ENCODE peak calls at places on chromosomes 2 and 18, in seven cellular contexts. One of them, this sample, is unnamed.
A peak's percentile ranks its signal among the peaks of the same experiment; 100 is the strongest.

GRCh38 chr2:142124706-142125105 is 6.1 kb downstream of the LRP1B start:
- DNase-seq in CD8-positive, alpha-beta memory T cell: no peak
- DNase-seq in cardiac muscle cell: no peak
- DNase-seq in psoas muscle: no peak
- DNase-seq in astrocyte: no peak
- DNase-seq in uterus: no peak
- DNase-seq in Panc1: no peak
- DNase-seq in this sample: no peak

GRCh38 chr2:65612654-65613053 is 180.3 kb upstream of the SPRED2 start:
- DNase-seq in astrocyte: no peak
- DNase-seq in Panc1: no peak
- DNase-seq in cardiac muscle cell: peak; percentile 37
- DNase-seq in CD8-positive, alpha-beta memory T cell: no peak
- DNase-seq in psoas muscle: no peak
- DNase-seq in uterus: no peak
- DNase-seq in this sample: no peak

GRCh38 chr2:151855111-151855510 is 26.9 kb upstream of the ARL5A start:
- DNase-seq in Panc1: no peak
- DNase-seq in cardiac muscle cell: no peak
- DNase-seq in psoas muscle: no peak
- DNase-seq in uterus: no peak
- DNase-seq in astrocyte: no peak
- DNase-seq in CD8-positive, alpha-beta memory T cell: no peak
- DNase-seq in this sample: no peak

GRCh38 chr2:218022851-218023530 is 20.2 kb upstream of the TNS1 start:
- DNase-seq in CD8-positive, alpha-beta memory T cell: no peak
- DNase-seq in astrocyte: no peak
- DNase-seq in Panc1: no peak
- DNase-seq in cardiac muscle cell: no peak
- DNase-seq in uterus: peak; percentile 12
- DNase-seq in psoas muscle: no peak
- DNase-seq in this sample: peak; percentile 28

GRCh38 chr2:111966241-111966640 is 67.8 kb downstream of the MERTK start:
- DNase-seq in cardiac muscle cell: no peak
- DNase-seq in uterus: no peak
- DNase-seq in psoas muscle: no peak
- DNase-seq in Panc1: no peak
- DNase-seq in astrocyte: no peak
- DNase-seq in CD8-positive, alpha-beta memory T cell: no peak
- DNase-seq in this sample: no peak

GRCh38 chr2:48600917-48601316 is 16.7 kb upstream of the GTF2A1L start:
- DNase-seq in cardiac muscle cell: peak; percentile 60
- DNase-seq in uterus: no peak
- DNase-seq in psoas muscle: no peak
- DNase-seq in CD8-positive, alpha-beta memory T cell: no peak
- DNase-seq in astrocyte: peak; percentile 83
- DNase-seq in Panc1: no peak
- DNase-seq in this sample: no peak

GRCh38 chr2:85784474-85784986 is 30.7 kb downstream of the ATOH8 start:
- DNase-seq in uterus: no peak
- DNase-seq in astrocyte: no peak
- DNase-seq in Panc1: no peak
- DNase-seq in CD8-positive, alpha-beta memory T cell: no peak
- DNase-seq in psoas muscle: no peak
- DNase-seq in cardiac muscle cell: no peak
- DNase-seq in this sample: peak; percentile 40

GRCh38 chr18:9550413-9550812 is 63.9 kb downstream of the PPP4R1 start:
- DNase-seq in CD8-positive, alpha-beta memory T cell: no peak
- DNase-seq in uterus: no peak
- DNase-seq in Panc1: no peak
- DNase-seq in psoas muscle: no peak
- DNase-seq in cardiac muscle cell: no peak
- DNase-seq in astrocyte: no peak
- DNase-seq in this sample: no peak

GRCh38 chr2:203396667-203397066 is 68.5 kb downstream of the ABI2 start:
- DNase-seq in uterus: no peak
- DNase-seq in psoas muscle: no peak
- DNase-seq in astrocyte: no peak
- DNase-seq in cardiac muscle cell: peak; percentile 7
- DNase-seq in Panc1: no peak
- DNase-seq in CD8-positive, alpha-beta memory T cell: no peak
- DNase-seq in this sample: no peak

GRCh38 chr18:49898421-49898820 is 85.1 kb upstream of the ACAA2 start:
- DNase-seq in astrocyte: peak; percentile 57
- DNase-seq in psoas muscle: no peak
- DNase-seq in Panc1: no peak
- DNase-seq in CD8-positive, alpha-beta memory T cell: peak; percentile 57
- DNase-seq in uterus: peak; percentile 18
- DNase-seq in cardiac muscle cell: peak; percentile 89
- DNase-seq in this sample: no peak

GRCh38 chr2:23589220-23589647 is 204.3 kb downstream of the KLHL29 start:
- DNase-seq in CD8-positive, alpha-beta memory T cell: no peak
- DNase-seq in Panc1: no peak
- DNase-seq in psoas muscle: peak; percentile 86
- DNase-seq in cardiac muscle cell: no peak
- DNase-seq in astrocyte: no peak
- DNase-seq in uterus: no peak
- DNase-seq in this sample: peak; percentile 68

GRCh38 chr2:19648583-19648982 is 253.2 kb downstream of the TTC32 start:
- DNase-seq in CD8-positive, alpha-beta memory T cell: no peak
- DNase-seq in psoas muscle: peak; percentile 60
- DNase-seq in Panc1: no peak
- DNase-seq in cardiac muscle cell: peak; percentile 89
- DNase-seq in uterus: no peak
- DNase-seq in astrocyte: peak; percentile 76
- DNase-seq in this sample: peak; percentile 71

GRCh38 chr2:127771756-127772155 is 39.2 kb downstream of the WDR33 start:
- DNase-seq in psoas muscle: no peak
- DNase-seq in Panc1: no peak
- DNase-seq in uterus: no peak
- DNase-seq in astrocyte: peak; percentile 88
- DNase-seq in CD8-positive, alpha-beta memory T cell: no peak
- DNase-seq in cardiac muscle cell: peak; percentile 49
- DNase-seq in this sample: no peak

GRCh38 chr2:45851576-45852304 is 200.3 kb downstream of the PRKCE start:
- DNase-seq in Panc1: no peak
- DNase-seq in cardiac muscle cell: peak; percentile 56
- DNase-seq in psoas muscle: no peak
- DNase-seq in astrocyte: peak; percentile 79
- DNase-seq in CD8-positive, alpha-beta memory T cell: no peak
- DNase-seq in uterus: no peak
- DNase-seq in this sample: no peak

GRCh38 chr2:221731432-221731831 is 159.3 kb upstream of the EPHA4 start:
- DNase-seq in Panc1: no peak
- DNase-seq in psoas muscle: no peak
- DNase-seq in CD8-positive, alpha-beta memory T cell: no peak
- DNase-seq in cardiac muscle cell: no peak
- DNase-seq in astrocyte: no peak
- DNase-seq in uterus: no peak
- DNase-seq in this sample: no peak

GRCh38 chr2:239240480-239240881 is 160.3 kb downstream of the HDAC4 start:
- DNase-seq in astrocyte: no peak
- DNase-seq in CD8-positive, alpha-beta memory T cell: no peak
- DNase-seq in uterus: peak; percentile 22
- DNase-seq in psoas muscle: peak; percentile 92
- DNase-seq in Panc1: no peak
- DNase-seq in cardiac muscle cell: no peak
- DNase-seq in this sample: peak; percentile 88

GRCh38 chr2:111161971-111162370 is 41.3 kb downstream of the BCL2L11 start:
- DNase-seq in cardiac muscle cell: no peak
- DNase-seq in Panc1: no peak
- DNase-seq in uterus: no peak
- DNase-seq in astrocyte: no peak
- DNase-seq in CD8-positive, alpha-beta memory T cell: no peak
- DNase-seq in psoas muscle: peak; percentile 89
- DNase-seq in this sample: no peak

GRCh38 chr2:72895759-72896281 is 8.6 kb downstream of the SPR start:
- DNase-seq in Panc1: no peak
- DNase-seq in astrocyte: peak; percentile 53
- DNase-seq in uterus: peak; percentile 34
- DNase-seq in psoas muscle: no peak
- DNase-seq in CD8-positive, alpha-beta memory T cell: no peak
- DNase-seq in cardiac muscle cell: peak; percentile 73
- DNase-seq in this sample: no peak

DNA sequence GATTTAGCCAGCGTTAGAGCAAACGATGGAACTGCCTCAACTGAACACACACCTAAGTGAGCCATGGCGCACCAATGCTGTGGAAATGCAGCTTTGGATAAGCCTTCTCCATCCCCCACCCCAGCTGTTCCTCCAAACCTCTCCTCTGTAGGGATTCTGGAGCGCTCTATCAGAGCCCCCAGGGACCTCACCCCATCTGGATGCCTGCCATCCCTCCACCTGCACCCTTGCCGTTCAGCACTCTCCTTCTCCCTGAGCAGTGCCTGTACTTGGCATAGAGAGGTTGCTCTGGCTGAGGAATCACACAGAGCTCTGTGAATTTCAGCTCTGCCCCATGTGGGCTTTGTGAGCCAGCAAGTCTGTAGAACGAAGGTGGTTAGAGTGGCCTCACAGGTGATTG is 42.8 kb upstream of the INHBB start:
- DNase-seq in CD8-positive, alpha-beta memory T cell: no peak
- DNase-seq in cardiac muscle cell: no peak
- DNase-seq in uterus: no peak
- DNase-seq in astrocyte: no peak
- DNase-seq in psoas muscle: no peak
- DNase-seq in Panc1: no peak
- DNase-seq in this sample: no peak
- H3K36me3 ChIP-seq in CD8-positive, alpha-beta memory T cell: no peaks in the 10 kb centered on the region
- H3K36me3 ChIP-seq in cardiac muscle cell: no peaks in the 10 kb centered on the region
- H3K36me3 ChIP-seq in uterus: no peaks in the 10 kb centered on the region
- H3K36me3 ChIP-seq in astrocyte: no peaks in the 10 kb centered on the region
- H3K36me3 ChIP-seq in psoas muscle: no peaks in the 10 kb centered on the region
- H3K36me3 ChIP-seq in Panc1: no peaks in the 10 kb centered on the region
- H3K36me3 ChIP-seq in this sample: peaks cover 27% of the 10 kb centered on the region

GRCh38 chr2:117940436-117940835 is 73.4 kb downstream of the CCDC93 start:
- DNase-seq in astrocyte: no peak
- DNase-seq in psoas muscle: no peak
- DNase-seq in Panc1: no peak
- DNase-seq in cardiac muscle cell: no peak
- DNase-seq in uterus: no peak
- DNase-seq in CD8-positive, alpha-beta memory T cell: no peak
- DNase-seq in this sample: no peak
- H3K36me3 ChIP-seq in astrocyte: peaks cover 62% of the 10 kb centered on the region
- H3K36me3 ChIP-seq in psoas muscle: peaks cover 7% of the 10 kb centered on the region
- H3K36me3 ChIP-seq in Panc1: peaks cover 11% of the 10 kb centered on the region
- H3K36me3 ChIP-seq in cardiac muscle cell: peaks cover 33% of the 10 kb centered on the region
- H3K36me3 ChIP-seq in uterus: no peaks in the 10 kb centered on the region
- H3K36me3 ChIP-seq in CD8-positive, alpha-beta memory T cell: peaks cover 74% of the 10 kb centered on the region
- H3K36me3 ChIP-seq in this sample: peaks cover 6% of the 10 kb centered on the region

DNA sequence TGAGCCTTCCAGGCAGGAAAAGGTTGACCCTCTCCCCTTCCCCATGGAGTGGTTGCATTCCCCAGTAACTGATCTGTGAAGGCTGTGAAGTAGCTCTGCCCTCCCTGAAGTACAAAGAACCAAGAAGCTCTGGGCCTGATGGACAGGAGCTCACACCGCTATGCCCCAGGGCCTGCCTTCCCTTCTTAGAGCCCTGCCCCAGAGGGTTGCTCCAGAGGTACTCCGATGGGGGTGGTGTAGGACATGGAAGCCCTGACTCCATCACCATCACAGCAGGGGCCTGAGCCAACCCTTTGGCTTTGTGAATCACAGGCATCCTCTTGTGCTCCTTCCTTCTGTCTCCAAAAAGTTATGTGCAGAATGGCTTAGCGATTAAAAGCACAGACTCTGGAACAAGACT is 57.7 kb downstream of the ADD2 start:
- DNase-seq in psoas muscle: no peak
- DNase-seq in cardiac muscle cell: no peak
- DNase-seq in Panc1: no peak
- DNase-seq in CD8-positive, alpha-beta memory T cell: no peak
- DNase-seq in uterus: no peak
- DNase-seq in astrocyte: peak; percentile 16
- DNase-seq in this sample: peak; percentile 54
- H3K36me3 ChIP-seq in psoas muscle: no peaks in the 10 kb centered on the region
- H3K36me3 ChIP-seq in cardiac muscle cell: no peaks in the 10 kb centered on the region
- H3K36me3 ChIP-seq in Panc1: no peaks in the 10 kb centered on the region
- H3K36me3 ChIP-seq in CD8-positive, alpha-beta memory T cell: no peaks in the 10 kb centered on the region
- H3K36me3 ChIP-seq in uterus: no peaks in the 10 kb centered on the region
- H3K36me3 ChIP-seq in astrocyte: no peaks in the 10 kb centered on the region
- H3K36me3 ChIP-seq in this sample: no peaks in the 10 kb centered on the region

GRCh38 chr2:197145471-197146056 is 165.0 kb downstream of the ANKRD44 start:
- DNase-seq in uterus: no peak
- DNase-seq in cardiac muscle cell: no peak
- DNase-seq in astrocyte: no peak
- DNase-seq in psoas muscle: no peak
- DNase-seq in CD8-positive, alpha-beta memory T cell: peak; percentile 66
- DNase-seq in Panc1: no peak
- DNase-seq in this sample: no peak

GRCh38 chr2:197141669-197142068 is 168.9 kb downstream of the ANKRD44 start:
- DNase-seq in psoas muscle: no peak
- DNase-seq in cardiac muscle cell: no peak
- DNase-seq in astrocyte: no peak
- DNase-seq in CD8-positive, alpha-beta memory T cell: no peak
- DNase-seq in uterus: no peak
- DNase-seq in Panc1: no peak
- DNase-seq in this sample: no peak

GRCh38 chr2:197144183-197144582 is 166.4 kb downstream of the ANKRD44 start:
- DNase-seq in cardiac muscle cell: no peak
- DNase-seq in psoas muscle: no peak
- DNase-seq in astrocyte: no peak
- DNase-seq in uterus: no peak
- DNase-seq in Panc1: no peak
- DNase-seq in CD8-positive, alpha-beta memory T cell: no peak
- DNase-seq in this sample: no peak

GRCh38 chr2:197140045-197140444 is 170.5 kb downstream of the ANKRD44 start:
- DNase-seq in Panc1: no peak
- DNase-seq in CD8-positive, alpha-beta memory T cell: no peak
- DNase-seq in uterus: no peak
- DNase-seq in astrocyte: no peak
- DNase-seq in psoas muscle: no peak
- DNase-seq in cardiac muscle cell: no peak
- DNase-seq in this sample: no peak

GRCh38 chr2:197142074-197142473 is 168.5 kb downstream of the ANKRD44 start:
- DNase-seq in CD8-positive, alpha-beta memory T cell: no peak
- DNase-seq in psoas muscle: no peak
- DNase-seq in Panc1: no peak
- DNase-seq in uterus: no peak
- DNase-seq in astrocyte: no peak
- DNase-seq in cardiac muscle cell: no peak
- DNase-seq in this sample: no peak
- H3K36me3 ChIP-seq in CD8-positive, alpha-beta memory T cell: no peaks in the 10 kb centered on the region
- H3K36me3 ChIP-seq in psoas muscle: no peaks in the 10 kb centered on the region
- H3K36me3 ChIP-seq in Panc1: no peaks in the 10 kb centered on the region
- H3K36me3 ChIP-seq in uterus: no peaks in the 10 kb centered on the region
- H3K36me3 ChIP-seq in astrocyte: no peaks in the 10 kb centered on the region
- H3K36me3 ChIP-seq in cardiac muscle cell: no peaks in the 10 kb centered on the region
- H3K36me3 ChIP-seq in this sample: no peaks in the 10 kb centered on the region

GRCh38 chr2:28944535-28944934 is 36.6 kb upstream of the TOGARAM2 start:
- DNase-seq in psoas muscle: no peak
- DNase-seq in uterus: no peak
- DNase-seq in astrocyte: no peak
- DNase-seq in CD8-positive, alpha-beta memory T cell: no peak
- DNase-seq in Panc1: no peak
- DNase-seq in cardiac muscle cell: no peak
- DNase-seq in this sample: no peak

GRCh38 chr2:28941008-28941407 is 40.1 kb upstream of the TOGARAM2 start:
- DNase-seq in Panc1: no peak
- DNase-seq in CD8-positive, alpha-beta memory T cell: no peak
- DNase-seq in astrocyte: no peak
- DNase-seq in cardiac muscle cell: no peak
- DNase-seq in uterus: no peak
- DNase-seq in psoas muscle: no peak
- DNase-seq in this sample: no peak
- H3K36me3 ChIP-seq in Panc1: peaks cover 68% of the 10 kb centered on the region
- H3K36me3 ChIP-seq in CD8-positive, alpha-beta memory T cell: peaks cover 47% of the 10 kb centered on the region
- H3K36me3 ChIP-seq in astrocyte: peaks cover 64% of the 10 kb centered on the region
- H3K36me3 ChIP-seq in cardiac muscle cell: peaks cover 29% of the 10 kb centered on the region
- H3K36me3 ChIP-seq in uterus: no peaks in the 10 kb centered on the region
- H3K36me3 ChIP-seq in psoas muscle: peaks cover 19% of the 10 kb centered on the region
- H3K36me3 ChIP-seq in this sample: peaks cover 6% of the 10 kb centered on the region